ENCODE peak calls at places on chromosomes 7 and 10, in five cellular contexts. One of them, this sample, is unnamed. For H3K4me1, the result is how much of the 10 kb centered on the place peaks cover.

GRCh38 chr10:44051584-44052385 is 333.1 kb downstream of the CXCL12 start:
- DNase-seq in tibial artery: no peak
- DNase-seq in adrenal gland: peak
- DNase-seq in aorta: no peak
- DNase-seq in right cardiac atrium: no peak
- DNase-seq in this sample: no peak

GRCh38 chr10:79249156-79250121 is 97.8 kb upstream of the PPIF start:
- DNase-seq in adrenal gland: no peak
- DNase-seq in tibial artery: no peak
- DNase-seq in right cardiac atrium: no peak
- DNase-seq in aorta: no peak
- DNase-seq in this sample: no peak

GRCh38 chr10:78914502-78915330 is 154.1 kb upstream of the ZMIZ1 start:
- DNase-seq in aorta: peak
- DNase-seq in adrenal gland: no peak
- DNase-seq in right cardiac atrium: no peak
- DNase-seq in tibial artery: peak
- DNase-seq in this sample: no peak

GRCh38 chr10:108788891-108789290 is 1134.4 kb downstream of the XPNPEP1 start:
- DNase-seq in aorta: no peak
- DNase-seq in right cardiac atrium: no peak
- DNase-seq in tibial artery: no peak
- DNase-seq in adrenal gland: no peak
- DNase-seq in this sample: no peak

GRCh38 chr10:105070980-105071379 is 429.9 kb downstream of the SORCS3 start:
- DNase-seq in aorta: no peak
- DNase-seq in tibial artery: no peak
- DNase-seq in adrenal gland: no peak
- DNase-seq in right cardiac atrium: no peak
- DNase-seq in this sample: no peak

GRCh38 chr10:101625821-101626412 is 37.8 kb downstream of the DPCD start:
- DNase-seq in aorta: no peak
- DNase-seq in right cardiac atrium: no peak
- DNase-seq in adrenal gland: peak
- DNase-seq in tibial artery: no peak
- DNase-seq in this sample: no peak

GRCh38 chr10:44383749-44384600 is 922 bp downstream of the CXCL12 start:
- DNase-seq in tibial artery: peak
- DNase-seq in adrenal gland: no peak
- DNase-seq in aorta: peak
- DNase-seq in right cardiac atrium: peak
- DNase-seq in this sample: no peak

GRCh38 chr7:16747095-16747494 is 6.5 kb upstream of the TSPAN13 start:
- DNase-seq in adrenal gland: no peak
- DNase-seq in right cardiac atrium: peak
- DNase-seq in tibial artery: no peak
- DNase-seq in aorta: no peak
- DNase-seq in this sample: no peak

GRCh38 chr10:46559231-46559671 is 2.8 kb upstream of the GPRIN2 start:
- DNase-seq in aorta: peak
- DNase-seq in right cardiac atrium: peak
- DNase-seq in tibial artery: no peak
- DNase-seq in adrenal gland: peak
- DNase-seq in this sample: no peak

GRCh38 chr7:51017576-51018535 is 235.2 kb upstream of the GRB10 start:
- DNase-seq in right cardiac atrium: no peak
- DNase-seq in tibial artery: no peak
- DNase-seq in adrenal gland: no peak
- DNase-seq in aorta: no peak
- DNase-seq in this sample: no peak

GRCh38 chr10:96556003-96556402 is 30.8 kb downstream of the TM9SF3 start:
- DNase-seq in adrenal gland: no peak
- DNase-seq in right cardiac atrium: no peak
- DNase-seq in tibial artery: no peak
- DNase-seq in aorta: no peak
- DNase-seq in this sample: no peak

GRCh38 chr7:1040790-1041189 is 3.6 kb upstream of the GPR146 start:
- DNase-seq in tibial artery: no peak
- DNase-seq in aorta: no peak
- DNase-seq in right cardiac atrium: peak
- DNase-seq in adrenal gland: no peak
- DNase-seq in this sample: peak

GRCh38 chr7:69928609-69929008 is 330.3 kb downstream of the AUTS2 start:
- DNase-seq in right cardiac atrium: no peak
- DNase-seq in aorta: no peak
- DNase-seq in adrenal gland: no peak
- DNase-seq in tibial artery: no peak
- DNase-seq in this sample: no peak

GRCh38 chr7:68309806-68310205 is 1288.5 kb upstream of the AUTS2 start:
- DNase-seq in adrenal gland: no peak
- DNase-seq in tibial artery: no peak
- DNase-seq in aorta: no peak
- DNase-seq in right cardiac atrium: no peak
- DNase-seq in this sample: no peak

GRCh38 chr7:74000489-74001149 is 27.4 kb upstream of the ELN start:
- DNase-seq in tibial artery: no peak
- DNase-seq in aorta: no peak
- DNase-seq in right cardiac atrium: peak
- DNase-seq in adrenal gland: no peak
- DNase-seq in this sample: no peak

DNA sequence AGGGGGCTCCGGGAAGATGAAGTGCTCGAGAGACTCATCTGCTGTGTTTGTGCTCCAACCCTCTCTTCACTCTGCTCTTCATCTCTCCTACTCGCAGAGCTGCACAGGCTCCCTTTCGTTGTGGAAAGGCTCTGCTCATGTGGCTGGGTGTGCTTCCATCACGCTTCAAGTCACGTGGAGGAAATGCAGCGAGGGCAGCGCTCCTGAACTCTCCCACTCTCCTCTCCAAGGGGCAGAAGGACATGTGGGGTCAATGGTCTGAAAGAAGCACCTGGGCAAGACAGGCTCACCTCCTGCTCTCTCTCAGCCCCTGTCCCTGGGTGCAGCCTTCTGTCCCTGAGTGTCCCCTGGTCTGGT is 72.6 kb downstream of the USP6NL start:
- DNase-seq in right cardiac atrium: no peak
- DNase-seq in adrenal gland: no peak
- DNase-seq in tibial artery: no peak
- DNase-seq in aorta: no peak
- DNase-seq in this sample: no peak
- H3K4me1 ChIP-seq in right cardiac atrium: under half
- H3K4me1 ChIP-seq in adrenal gland: under half
- H3K4me1 ChIP-seq in tibial artery: under half
- H3K4me1 ChIP-seq in aorta: under half
- H3K4me1 ChIP-seq in this sample: under half

GRCh38 chr10:72085864-72086465 is 2.4 kb downstream of the SPOCK2 start:
- DNase-seq in right cardiac atrium: no peak
- DNase-seq in aorta: no peak
- DNase-seq in adrenal gland: no peak
- DNase-seq in tibial artery: peak
- DNase-seq in this sample: no peak
- H3K4me1 ChIP-seq in right cardiac atrium: under half
- H3K4me1 ChIP-seq in aorta: under half
- H3K4me1 ChIP-seq in adrenal gland: under half
- H3K4me1 ChIP-seq in tibial artery: under half
- H3K4me1 ChIP-seq in this sample: under half

GRCh38 chr7:55096318-55096717 is 77.5 kb downstream of the EGFR start:
- DNase-seq in aorta: no peak
- DNase-seq in right cardiac atrium: no peak
- DNase-seq in tibial artery: no peak
- DNase-seq in adrenal gland: no peak
- DNase-seq in this sample: no peak
- H3K4me1 ChIP-seq in aorta: under half
- H3K4me1 ChIP-seq in right cardiac atrium: under half
- H3K4me1 ChIP-seq in tibial artery: under half
- H3K4me1 ChIP-seq in adrenal gland: under half
- H3K4me1 ChIP-seq in this sample: under half

DNA sequence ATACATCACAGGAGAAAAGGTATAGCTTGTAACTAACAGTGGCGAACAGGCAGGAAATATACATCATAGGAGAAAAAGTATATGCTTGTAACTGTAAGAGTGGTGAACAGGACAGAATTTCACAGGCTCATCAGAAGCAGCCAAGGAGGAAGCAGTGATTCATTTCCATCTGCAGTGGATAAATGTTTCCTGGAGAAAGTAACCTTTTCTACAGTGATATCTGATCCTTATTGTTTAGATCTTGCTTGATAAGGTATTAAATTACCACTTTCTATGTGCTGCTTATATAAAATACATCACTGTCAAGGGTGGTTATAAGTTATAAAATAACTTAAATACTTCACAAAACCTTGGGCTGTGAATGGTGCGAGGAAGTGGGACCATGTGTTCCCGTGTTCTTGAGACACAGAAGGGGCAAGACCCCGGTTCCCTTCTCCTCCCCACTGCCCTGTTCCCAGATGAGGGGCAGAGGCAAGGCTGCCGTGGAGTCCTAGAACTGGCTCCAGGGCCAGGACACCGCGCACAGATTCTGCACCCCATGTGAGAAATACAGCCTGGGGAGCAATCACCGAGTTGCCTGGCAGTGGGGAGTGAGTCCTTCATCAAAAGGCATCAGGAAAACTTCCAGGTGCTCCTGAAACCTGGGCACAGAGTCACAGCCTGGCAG is 135.2 kb downstream of the DIP2C start:
- DNase-seq in adrenal gland: no peak
- DNase-seq in right cardiac atrium: no peak
- DNase-seq in aorta: no peak
- DNase-seq in tibial artery: no peak
- DNase-seq in this sample: peak
- H3K4me1 ChIP-seq in adrenal gland: under half
- H3K4me1 ChIP-seq in right cardiac atrium: under half
- H3K4me1 ChIP-seq in aorta: under half
- H3K4me1 ChIP-seq in tibial artery: under half
- H3K4me1 ChIP-seq in this sample: under half

DNA sequence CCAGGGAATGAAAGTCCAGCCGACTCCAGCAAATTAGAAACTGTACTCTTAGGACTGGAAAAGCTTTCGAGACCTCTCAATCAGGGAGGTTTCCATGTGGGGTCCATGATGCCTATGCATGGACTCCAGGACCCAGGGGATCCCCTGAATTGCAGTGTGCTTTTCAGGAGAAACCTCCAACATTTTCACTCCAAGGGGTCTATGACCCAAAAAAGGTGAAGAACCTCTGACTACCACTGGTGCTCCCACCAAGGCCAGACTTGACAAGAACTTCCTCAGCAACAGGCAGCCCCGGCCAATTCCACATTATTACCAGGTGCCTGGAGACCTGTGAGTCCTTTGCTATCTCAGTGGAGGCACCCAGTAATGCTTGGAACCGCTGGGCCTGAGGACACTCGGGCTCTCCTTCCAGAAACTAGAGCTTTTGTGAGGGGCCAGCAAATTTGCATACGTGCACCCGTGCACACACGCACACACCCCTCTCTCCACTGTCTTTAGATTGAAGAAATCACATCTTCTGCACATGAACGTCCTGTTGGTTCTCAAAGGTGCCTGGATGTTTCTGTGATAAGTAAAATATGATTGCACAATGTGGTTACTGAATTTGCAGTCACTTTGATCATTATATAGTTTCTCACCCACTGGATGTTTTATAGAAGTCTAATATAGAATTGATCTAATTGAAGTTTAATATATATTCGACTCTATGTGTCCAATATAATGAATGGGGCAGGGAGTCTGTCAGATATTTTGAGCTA is 54.7 kb downstream of the SYPL1 start:
- DNase-seq in right cardiac atrium: peak
- DNase-seq in aorta: no peak
- DNase-seq in tibial artery: no peak
- DNase-seq in adrenal gland: no peak
- DNase-seq in this sample: no peak
- H3K4me1 ChIP-seq in right cardiac atrium: under half
- H3K4me1 ChIP-seq in aorta: under half
- H3K4me1 ChIP-seq in tibial artery: under half
- H3K4me1 ChIP-seq in adrenal gland: under half
- H3K4me1 ChIP-seq in this sample: under half

DNA sequence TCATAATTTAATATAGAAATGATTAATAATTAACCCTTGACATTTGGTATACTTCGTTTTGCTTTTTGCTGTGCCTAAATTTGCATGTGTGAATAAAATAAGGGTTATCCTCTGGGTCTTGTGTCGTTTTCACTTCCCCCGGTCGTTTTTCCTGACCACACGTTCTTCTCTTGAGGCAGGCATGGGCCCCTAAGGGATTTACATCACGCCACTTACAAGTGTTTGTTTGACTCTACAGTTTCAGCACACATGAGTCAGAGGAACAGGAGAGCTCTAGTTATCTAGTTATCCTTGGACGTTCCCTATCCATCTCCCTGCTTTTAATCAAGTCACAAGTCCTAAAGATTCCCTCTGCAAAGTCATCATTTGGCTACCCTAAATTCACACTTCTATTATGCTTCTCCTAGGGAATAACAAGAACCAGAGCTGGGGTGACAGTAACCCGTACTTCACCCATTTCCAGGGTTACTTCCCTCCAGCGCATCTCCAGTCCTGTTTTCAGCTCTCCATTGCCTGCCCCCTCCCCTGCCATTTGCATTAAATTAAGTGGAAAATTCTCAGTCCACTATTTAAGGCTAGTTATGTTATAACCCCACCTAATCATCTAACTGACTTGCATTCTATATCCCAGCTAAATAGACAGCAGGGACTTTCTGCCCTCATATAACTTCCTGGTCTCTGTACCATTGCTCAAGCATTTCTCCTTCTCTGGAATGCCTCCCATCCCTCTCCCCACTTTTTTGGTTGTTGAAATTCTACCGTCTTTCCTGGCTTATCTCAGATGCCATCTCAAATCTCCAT is 206.9 kb downstream of the PTEN start:
- DNase-seq in aorta: no peak
- DNase-seq in right cardiac atrium: no peak
- DNase-seq in adrenal gland: no peak
- DNase-seq in tibial artery: no peak
- DNase-seq in this sample: peak
- H3K4me1 ChIP-seq in aorta: under half
- H3K4me1 ChIP-seq in right cardiac atrium: under half
- H3K4me1 ChIP-seq in adrenal gland: under half
- H3K4me1 ChIP-seq in tibial artery: under half
- H3K4me1 ChIP-seq in this sample: under half

DNA sequence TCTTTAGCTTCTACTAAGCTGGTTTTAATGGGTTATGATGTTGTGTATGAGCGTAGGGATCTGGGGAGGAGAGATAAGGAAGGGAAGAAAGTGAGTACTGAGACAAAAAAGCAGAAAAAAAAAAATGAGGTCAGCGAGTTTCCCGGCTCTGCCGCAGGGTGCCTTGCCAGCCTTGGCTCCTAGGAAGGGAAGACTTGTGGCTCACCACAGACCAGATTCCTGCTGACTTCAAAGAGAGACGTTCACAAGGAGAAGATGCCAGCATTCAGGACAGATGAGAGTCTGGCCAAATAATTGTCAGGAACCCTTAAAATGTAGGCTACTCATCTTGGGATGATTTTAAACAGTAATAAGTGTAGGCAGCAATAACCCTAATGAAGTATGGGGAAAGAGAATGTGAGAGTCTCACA is 11.4 kb upstream of the FAS start:
- DNase-seq in adrenal gland: peak
- DNase-seq in tibial artery: peak
- DNase-seq in right cardiac atrium: peak
- DNase-seq in aorta: peak
- DNase-seq in this sample: peak
- H3K4me1 ChIP-seq in adrenal gland: under half
- H3K4me1 ChIP-seq in tibial artery: under half
- H3K4me1 ChIP-seq in right cardiac atrium: under half
- H3K4me1 ChIP-seq in aorta: under half
- H3K4me1 ChIP-seq in this sample: under half

This sample was measured in upper lobe of left lung.